ENCODE peak calls at places on chromosomes 1 and 21, in six cellular contexts. Y, L, C, G, P and H are unnamed samples.

GRCh38 chr1:39170731-39171375 is 33.6 kb upstream of the MACF1 start:
- DNase-seq in P (no peak), Y (no peak), C (no peak), G (no peak), L (no peak), H (no peak)

GRCh38 chr1:246989901-246990300 is 18.0 kb downstream of the ZNF695 start:
- DNase-seq in Y (no peak), G (no peak), L (no peak), C (no peak), P (no peak), H (no peak)

GRCh38 chr1:169117599-169117998 is 11.1 kb downstream of the ATP1B1 start:
- DNase-seq in C (no peak), Y (no peak), G (no peak), P (no peak), L (no peak), H (no peak)

GRCh38 chr1:155174334-155175280 is 958 bp downstream of the TRIM46 start:
- DNase-seq in Y (no peak), P (no peak), C (no peak), G (no peak), L (peak), H (no peak)

GRCh38 chr1:66349277-66349676 is 184.7 kb upstream of the SGIP1 start:
- DNase-seq in G (no peak), P (no peak), C (no peak), L (no peak), Y (no peak), H (no peak)

GRCh38 chr1:61035880-61036279 is 46.5 kb upstream of the NFIA start:
- DNase-seq in L (no peak), C (no peak), P (no peak), Y (no peak), G (no peak), H (no peak)

GRCh38 chr1:33276573-33277298 is 20.4 kb downstream of the ZNF362 start:
- DNase-seq in G (no peak), L (no peak), C (no peak), Y (no peak), P (no peak), H (no peak)

GRCh38 chr1:220874201-220874655 is 5.0 kb upstream of the HLX start:
- DNase-seq in G (no peak), P (no peak), C (no peak), L (no peak), Y (peak), H (no peak)

GRCh38 chr1:29258974-29259801 is 22.9 kb downstream of the PTPRU start:
- DNase-seq in G (no peak), Y (no peak), L (no peak), C (no peak), P (no peak), H (no peak)

GRCh38 chr21:33950425-33951079 is 34.9 kb upstream of the ATP5PO start:
- DNase-seq in C (no peak), L (no peak), P (no peak), G (no peak), Y (no peak), H (peak)

GRCh38 chr1:173206816-173207595 is at the start of gene TNFSF4:
- DNase-seq in C (no peak), G (no peak), P (no peak), L (no peak), Y (no peak), H (no peak)

GRCh38 chr1:180935326-180936109 is 22.8 kb downstream of the KIAA1614 start:
- DNase-seq in Y (no peak), L (no peak), G (no peak), P (no peak), C (peak), H (no peak)

GRCh38 chr1:22790232-22791008 is 79.8 kb downstream of the EPHB2 start:
- DNase-seq in G (no peak), C (no peak), L (peak), Y (no peak), P (no peak), H (no peak)

GRCh38 chr21:38123626-38124025 is 133.2 kb upstream of the KCNJ15 start:
- DNase-seq in P (no peak), G (no peak), C (no peak), Y (no peak), L (no peak), H (no peak)

GRCh38 chr1:5847013-5847654 is 145.1 kb downstream of the NPHP4 start:
- DNase-seq in G (no peak), C (no peak), P (no peak), Y (peak), L (no peak), H (no peak)

GRCh38 chr1:31584869-31585735 is 8.8 kb downstream of the TINAGL1 start:
- DNase-seq in Y (no peak), C (no peak), G (no peak), P (no peak), L (no peak), H (peak)

GRCh38 chr1:31483012-31483946 is 70.3 kb downstream of the SERINC2 start:
- DNase-seq in L (peak), Y (no peak), C (no peak), P (no peak), G (peak), H (no peak)

GRCh38 chr1:107250169-107250568 is 109.3 kb downstream of the NTNG1 start:
- DNase-seq in P (no peak), Y (no peak), L (no peak), C (peak), G (no peak), H (no peak)

GRCh38 chr1:26404641-26405040 is 6.0 kb upstream of the LIN28A start:
- DNase-seq in P (no peak), Y (no peak), G (no peak), L (no peak), C (no peak), H (no peak)

GRCh38 chr1:77081834-77082233 is 137.4 kb downstream of the PIGK start:
- DNase-seq in P (no peak), Y (no peak), C (no peak), G (no peak), L (no peak), H (no peak)

GRCh38 chr1:221832617-221833016 is 90.7 kb upstream of the DUSP10 start:
- DNase-seq in L (no peak), P (no peak), C (no peak), G (no peak), Y (no peak), H (no peak)

GRCh38 chr1:78722947-78723346 is 73.3 kb downstream of the IFI44 start:
- DNase-seq in Y (no peak), G (no peak), L (no peak), P (no peak), C (no peak), H (no peak)

GRCh38 chr1:51567653-51568052 is 48.6 kb upstream of the EPS15 start:
- DNase-seq in Y (peak), C (no peak), P (no peak), G (no peak), L (no peak), H (no peak)

GRCh38 chr1:218718216-218718615 is 373.1 kb downstream of the TGFB2 start:
- DNase-seq in Y (no peak), G (no peak), C (no peak), L (no peak), P (no peak), H (no peak)

GRCh38 chr1:206455681-206456344 is 14.5 kb upstream of the IKBKE start:
- DNase-seq in G (no peak), Y (no peak), P (no peak), C (no peak), L (peak), H (no peak)

GRCh38 chr1:56833088-56833487 is 13.9 kb upstream of the FYB2 start:
- DNase-seq in L (no peak), C (no peak), P (no peak), Y (no peak), G (no peak), H (no peak)

GRCh38 chr21:35147439-35147838 is 98.3 kb upstream of the RUNX1 start:
- DNase-seq in G (no peak), L (no peak), P (no peak), Y (no peak), C (no peak), H (no peak)

GRCh38 chr1:212664409-212665199 is 35.0 kb downstream of the BATF3 start:
- DNase-seq in Y (no peak), C (no peak), G (no peak), L (no peak), P (no peak), H (no peak)
- TF ChIP-seq CTCF in Y (no peak), C (no peak), G (no peak), L (no peak), P (no peak), H (no peak)

DNA sequence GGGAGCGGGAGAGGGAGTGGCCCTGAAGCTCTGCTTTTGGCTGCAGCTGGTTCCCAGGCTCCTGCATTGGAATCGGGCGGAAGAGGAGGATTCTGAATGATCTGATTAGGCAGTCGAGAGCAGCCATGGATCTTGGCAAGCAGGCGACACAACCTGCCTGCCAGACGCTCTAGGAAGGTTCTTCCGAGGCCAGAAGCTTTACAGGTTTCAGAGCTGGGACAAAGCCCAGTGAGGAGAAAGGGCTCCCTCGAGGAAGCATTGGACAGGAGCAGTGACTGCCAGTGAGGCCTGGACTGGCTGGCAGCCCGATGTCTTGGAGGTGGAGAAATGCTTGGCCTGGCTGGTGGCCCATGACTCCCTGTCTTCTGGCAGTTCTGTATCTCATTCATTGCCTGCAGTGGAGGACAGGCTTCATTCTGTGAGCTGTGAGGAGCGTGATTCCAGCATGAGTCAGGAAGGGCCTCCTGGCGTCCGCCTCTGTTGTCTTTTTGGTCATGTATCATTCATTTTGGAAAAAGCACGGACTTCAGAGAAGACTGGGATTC is 132.7 kb upstream of the IPO9 start:
- DNase-seq in G (no peak), L (no peak), Y (peak), P (no peak), C (no peak), H (no peak)
- TF ChIP-seq CTCF in G (no peak), L (no peak), Y (peak), P (no peak), C (no peak), H (no peak)

GRCh38 chr1:37177230-37177864 is 143.0 kb upstream of the GRIK3 start:
- DNase-seq in C (no peak), P (peak), L (no peak), G (no peak), Y (peak), H (no peak)
- TF ChIP-seq CTCF in C (peak), P (peak), L (no peak), G (no peak), Y (peak), H (no peak)

GRCh38 chr1:53946252-53947171 is at the start of gene LRRC42:
- DNase-seq in L (no peak), G (no peak), C (no peak), Y (no peak), P (no peak), H (no peak)
- TF ChIP-seq CTCF in L (no peak), G (no peak), C (peak), Y (peak), P (no peak), H (no peak)

GRCh38 chr1:157878059-157878458 is 36.5 kb upstream of the CD5L start:
- DNase-seq in L (no peak), P (no peak), Y (peak), G (no peak), C (no peak), H (no peak)

GRCh38 chr1:157882560-157882959 is 41.0 kb upstream of the CD5L start:
- DNase-seq in C (no peak), Y (no peak), L (no peak), G (no peak), P (no peak), H (no peak)

DNA sequence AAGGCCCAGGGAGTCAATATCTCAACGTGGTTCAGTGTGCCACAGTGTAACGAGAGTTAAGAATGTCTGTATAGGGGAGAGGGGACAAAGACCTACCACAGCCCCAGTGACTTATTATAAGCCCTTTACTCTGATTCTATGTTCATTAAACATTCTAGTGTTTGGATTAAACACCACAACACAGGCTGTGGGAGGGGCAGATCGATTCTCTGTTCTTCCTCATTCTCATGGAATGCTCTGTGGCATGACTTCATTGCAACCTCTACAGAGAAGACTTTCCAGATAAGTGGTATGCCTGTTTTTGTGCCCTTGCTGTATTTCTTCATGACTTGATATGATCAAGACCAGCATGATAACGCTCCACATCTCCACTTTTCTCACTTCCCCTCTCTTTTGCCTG is 39.0 kb upstream of the CD5L start:
- DNase-seq in L (no peak), G (no peak), P (no peak), C (no peak), Y (no peak), H (no peak)
- TF ChIP-seq CTCF in L (no peak), G (no peak), P (no peak), C (no peak), Y (no peak), H (no peak)